ENCODE peak calls at places on chromosomes 1 and 21, in six cellular contexts. Y is fibroblast of villous mesenchyme, T is GM06990, J is heart left ventricle, A is astrocyte of the spinal cord, E is HCT116. K is an unnamed sample.

GRCh38 chr1:181551249-181551648 is 67.9 kb downstream of the CACNA1E start:
- DNase-seq in E (no peak), J (no peak), T (no peak), A (no peak), Y (no peak), K (no peak)

GRCh38 chr1:38581396-38581795 is 278.2 kb downstream of the RRAGC start:
- DNase-seq in T (no peak), A (no peak), J (no peak), Y (no peak), E (no peak), K (no peak)

GRCh38 chr1:156489166-156489934 is 11.2 kb downstream of the MEF2D start:
- DNase-seq in T (peak; percentile 80), A (no peak), J (peak; percentile 85), Y (no peak), E (no peak), K (peak; percentile 59)

GRCh38 chr21:43323244-43324005 is 103.5 kb downstream of the SIK1 start:
- DNase-seq in E (no peak), J (peak; percentile 88), T (no peak), A (no peak), Y (no peak), K (no peak)

GRCh38 chr1:205983925-205984725 is 19.1 kb downstream of the RAB7B start:
- DNase-seq in Y (peak; percentile 53), J (peak; percentile 73), T (no peak), E (peak; percentile 44), A (peak; percentile 55), K (peak; percentile 37)

GRCh38 chr1:167703557-167703956 is 18.2 kb upstream of the MPZL1 start:
- DNase-seq in A (no peak), T (no peak), Y (no peak), E (no peak), J (no peak), K (no peak)

GRCh38 chr1:195604287-195604686 is 1004.0 kb downstream of the KCNT2 start:
- DNase-seq in A (peak; percentile 65), Y (no peak), T (no peak), E (no peak), J (no peak), K (no peak)

GRCh38 chr1:232508161-232508661 is 121.7 kb downstream of the SIPA1L2 start:
- DNase-seq in T (no peak), Y (no peak), A (no peak), E (no peak), J (peak; percentile 33), K (no peak)

GRCh38 chr1:223198628-223198965 is 55.5 kb upstream of the TLR5 start:
- DNase-seq in A (no peak), E (no peak), J (no peak), Y (no peak), T (no peak), K (no peak)

GRCh38 chr1:20158358-20159070 is 19.4 kb downstream of the PLA2G2F start:
- DNase-seq in A (no peak), Y (no peak), E (no peak), T (no peak), J (no peak), K (no peak)

GRCh38 chr1:38783659-38784229 is 75.8 kb downstream of the RRAGC start:
- DNase-seq in T (no peak), A (no peak), Y (no peak), E (no peak), J (no peak), K (no peak)

GRCh38 chr1:89546082-89546889 is 21.7 kb downstream of the LRRC8B start:
- DNase-seq in A (peak; percentile 59), T (no peak), J (no peak), E (no peak), Y (no peak), K (no peak)

GRCh38 chr1:89938171-89939055 is 56.5 kb upstream of the ZNF326 start:
- DNase-seq in A (peak; percentile 54), E (no peak), J (no peak), Y (peak; percentile 62), T (no peak), K (no peak)

GRCh38 chr1:81802601-81803422 is 2.1 kb downstream of the ADGRL2 start:
- DNase-seq in T (peak; percentile 24), J (peak; percentile 82), A (peak; percentile 53), E (no peak), Y (peak; percentile 37), K (no peak)

GRCh38 chr21:38386967-38387366 is 111.3 kb downstream of the ERG start:
- DNase-seq in E (no peak), A (peak; percentile 12), T (no peak), J (no peak), Y (no peak), K (peak; percentile 91)

GRCh38 chr1:29285771-29286170 is 49.4 kb downstream of the PTPRU start:
- DNase-seq in J (no peak), A (no peak), T (no peak), E (no peak), Y (no peak), K (no peak)

GRCh38 chr1:53736290-53736689 is 2.7 kb downstream of the GLIS1 start:
- DNase-seq in Y (no peak), J (no peak), T (no peak), A (peak; percentile 85), E (no peak), K (no peak)

GRCh38 chr1:44645466-44646244 is 28.6 kb downstream of the TMEM53 start:
- DNase-seq in E (no peak), J (no peak), A (peak; percentile 64), Y (no peak), T (no peak), K (no peak)
- H3K4me3 ChIP-seq in E (no peak overlapping the region), J (no peak overlapping the region), A (no peak overlapping the region), Y (no peak overlapping the region), T (no peak overlapping the region), K (no peak overlapping the region)

GRCh38 chr1:201283836-201284553 is 689 bp downstream of the PKP1 start:
- DNase-seq in J (no peak), A (no peak), T (no peak), E (no peak), Y (no peak), K (no peak)
- H3K4me3 ChIP-seq in J (peak overlapping the region; percentile 26), A (no peak overlapping the region), T (no peak overlapping the region), E (no peak overlapping the region), Y (no peak overlapping the region), K (no peak overlapping the region)

DNA sequence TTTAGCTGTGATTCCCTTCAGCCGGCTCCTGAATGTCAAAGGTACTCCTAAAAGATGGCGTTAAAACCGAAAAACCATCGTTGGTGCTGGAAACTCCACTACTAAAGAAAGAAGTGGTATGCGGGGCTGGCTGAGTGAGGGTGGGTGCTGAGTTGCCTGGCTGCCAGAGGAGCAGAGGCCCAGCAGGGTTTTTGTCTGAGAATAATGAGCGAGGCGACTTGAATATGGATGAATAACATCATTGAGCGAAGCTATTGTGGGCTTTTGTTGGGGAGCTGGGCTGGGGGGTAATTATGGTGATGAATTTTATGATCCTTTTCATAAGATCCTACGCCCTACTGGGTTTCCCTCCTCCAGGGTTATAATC is 1.9 kb downstream of the PDPN start:
- DNase-seq in J (no peak), A (no peak), E (no peak), Y (no peak), T (no peak), K (no peak)
- H3K4me3 ChIP-seq in J (no peak overlapping the region), A (no peak overlapping the region), E (no peak overlapping the region), Y (peak overlapping the region; percentile 93), T (no peak overlapping the region), K (no peak overlapping the region)

GRCh38 chr1:246978785-246979184 is 29.1 kb downstream of the ZNF695 start:
- DNase-seq in Y (no peak), J (no peak), A (no peak), E (no peak), T (no peak), K (no peak)
- H3K4me3 ChIP-seq in Y (no peak overlapping the region), J (no peak overlapping the region), A (no peak overlapping the region), E (no peak overlapping the region), T (no peak overlapping the region), K (no peak overlapping the region)

DNA sequence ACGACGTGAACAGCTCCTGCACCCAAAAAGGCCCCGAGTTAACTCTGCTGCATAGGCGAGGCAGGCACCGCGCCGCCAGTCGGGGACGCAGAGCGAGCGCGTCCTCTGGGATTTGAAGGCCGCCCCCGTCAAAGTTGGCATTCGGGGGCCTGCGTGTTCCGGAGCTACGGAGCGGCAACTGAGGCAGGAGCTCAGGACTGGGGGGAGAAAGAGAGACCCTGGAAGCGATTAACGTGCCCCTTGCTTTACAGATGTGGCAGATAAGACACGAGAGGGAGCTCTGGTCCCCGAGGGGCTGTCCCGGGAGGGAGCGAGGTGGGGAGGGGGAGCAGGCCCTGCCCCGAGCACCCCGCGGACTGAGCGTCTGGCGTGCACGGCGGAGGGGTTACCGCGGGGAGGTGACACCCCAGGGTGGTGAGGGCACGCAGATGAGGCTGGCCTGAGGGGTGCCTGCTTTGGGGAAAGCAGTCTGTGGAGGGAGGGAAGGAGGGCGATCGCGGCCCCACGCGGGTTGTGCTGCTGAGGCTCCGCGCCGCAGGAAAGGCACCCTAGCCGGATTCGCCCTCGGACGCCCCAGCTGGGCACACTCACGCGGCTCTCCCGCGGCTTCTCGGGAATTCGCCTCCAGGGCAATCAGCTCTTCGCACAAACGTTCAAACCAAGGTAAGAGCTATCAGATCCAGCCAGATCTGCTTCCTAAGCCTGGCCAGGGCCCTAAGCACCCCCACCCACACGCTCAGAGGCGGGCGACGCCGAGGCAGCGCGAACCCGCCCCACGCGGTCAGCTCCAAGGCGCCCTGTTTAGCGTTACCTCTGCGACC is 26.5 kb downstream of the ACTA1 start:
- DNase-seq in E (no peak), J (no peak), A (no peak), T (no peak), Y (no peak), K (no peak)
- H3K4me3 ChIP-seq in E (no peak overlapping the region), J (peak overlapping the region; percentile 40), A (no peak overlapping the region), T (no peak overlapping the region), Y (no peak overlapping the region), K (no peak overlapping the region)

DNA sequence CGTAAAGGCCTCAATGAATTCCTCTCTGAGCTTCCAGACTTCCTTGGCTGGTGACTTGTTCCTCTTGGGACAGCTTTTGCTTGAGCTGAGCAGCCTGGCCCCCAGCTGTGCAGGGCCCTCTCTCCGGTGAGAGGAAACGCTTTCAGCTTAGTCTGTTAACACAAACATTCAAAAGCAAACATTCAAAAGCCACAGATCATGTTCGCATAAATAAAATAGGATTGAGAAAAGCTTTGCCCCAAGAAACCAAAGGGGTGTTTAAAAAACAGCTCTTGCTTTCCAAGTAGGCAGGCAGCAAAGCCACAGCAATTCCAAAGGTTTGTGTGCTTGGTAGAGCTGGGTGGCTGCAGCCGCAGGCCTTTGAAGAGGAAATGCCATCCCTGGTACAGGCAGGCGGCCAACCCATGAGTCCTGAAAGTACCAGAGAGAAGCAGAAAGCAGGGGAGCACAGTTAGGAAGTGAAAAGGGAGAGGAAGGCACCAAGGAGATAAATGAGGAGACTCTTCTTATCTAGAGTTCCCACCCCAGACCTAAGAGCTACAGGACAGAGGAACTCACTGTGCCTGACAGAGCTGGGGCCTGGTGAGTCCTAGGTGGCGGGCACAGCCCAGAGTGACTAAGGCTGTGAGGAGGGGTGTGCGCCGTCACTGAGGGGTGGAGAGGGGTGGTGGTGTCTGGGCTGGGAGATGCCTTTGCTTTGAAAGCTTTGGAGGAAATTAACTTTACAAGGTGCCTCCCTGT is 48.4 kb downstream of the CCN1 start:
- DNase-seq in Y (peak; percentile 92), J (peak; percentile 42), T (no peak), E (peak; percentile 62), A (peak; percentile 96), K (no peak)
- H3K4me3 ChIP-seq in Y (peak overlapping the region; percentile 17), J (no peak overlapping the region), T (no peak overlapping the region), E (peak overlapping the region; percentile 21), A (no peak overlapping the region), K (no peak overlapping the region)